ENCODE peak calls at places on chromosomes 7 and 10, in eight cellular contexts. P is heart right ventricle; T is A172; Z is stimulated activated effector memory CD8-positive, alpha-beta T cell treated with anti-CD3 and anti-CD28 coated beads, Interleukin-12 subunit alpha, Interleukin-12 subunit beta, amount 100 ng/mL, for 72 hours; J is HS-5; S is neural crest cell; C is naive thymus-derived CD8-positive, alpha-beta T cell; G is GM06990. B is an unnamed sample.

GRCh38 chr10:90621577-90621976 is 236.3 kb downstream of the HTR7 start:
- DNase-seq in P (no peak), T (peak), Z (no peak), J (no peak), S (peak), C (no peak), G (no peak), B (no peak)

GRCh38 chr10:62818426-62819011 is 2.4 kb upstream of the EGR2 start:
- DNase-seq in P (peak), T (no peak), Z (peak), J (no peak), S (peak), C (peak), G (peak), B (no peak)

GRCh38 chr7:27095050-27095896 is 527 bp downstream of the HOXA1 start:
- DNase-seq in P (no peak), T (no peak), Z (no peak), J (no peak), S (no peak), C (no peak), G (no peak), B (no peak)

GRCh38 chr7:19327011-19327410 is 181.8 kb upstream of the FERD3L start:
- DNase-seq in P (peak), T (peak), Z (no peak), J (no peak), S (no peak), C (no peak), G (no peak), B (no peak)

GRCh38 chr7:8937204-8937603 is 503.8 kb downstream of the NXPH1 start:
- DNase-seq in P (no peak), T (no peak), Z (no peak), J (no peak), S (no peak), C (no peak), G (no peak), B (no peak)

GRCh38 chr7:55468495-55468894 is 103.4 kb downstream of the LANCL2 start:
- DNase-seq in P (no peak), T (no peak), Z (no peak), J (no peak), S (no peak), C (no peak), G (no peak), B (no peak)

GRCh38 chr7:44999245-45000095 is 531 bp upstream of the CCM2 start:
- DNase-seq in P (peak), T (peak), Z (peak), J (peak), S (peak), C (peak), G (peak), B (peak)

GRCh38 chr7:99707096-99707495 is 27.3 kb upstream of the CYP3A5 start:
- DNase-seq in P (no peak), T (no peak), Z (no peak), J (no peak), S (no peak), C (no peak), G (no peak), B (no peak)

GRCh38 chr7:51227861-51228260 is 88.7 kb downstream of the COBL start:
- DNase-seq in P (no peak), T (no peak), Z (no peak), J (no peak), S (no peak), C (no peak), G (no peak), B (no peak)

B was measured in BJ.